ENCODE peak calls at places on chromosomes 7 and 10, in ten cellular contexts. W is GM23338; F is ovary; O is heart left ventricle; L is tibial nerve; H is WERI-Rb-1; Y is mammary epithelial cell; K is AG04450; U is neuronal stem cell; V is effector memory CD4-positive, alpha-beta T cell. D is an unnamed sample.

GRCh38 chr10:58143944-58144343 is 123.8 kb downstream of the IPMK start:
- DNase-seq in U (no peak), W (no peak), O (no peak), Y (peak), H (no peak), K (no peak), L (no peak), F (no peak), V (no peak), D (no peak)

GRCh38 chr7:100799037-100799896 is 28.1 kb downstream of the EPHB4 start:
- DNase-seq in H (peak), V (peak), K (no peak), O (peak), L (peak), W (peak), U (peak), F (peak), Y (peak), D (peak)

GRCh38 chr10:6491841-6492609 is 88.1 kb downstream of the PRKCQ start:
- DNase-seq in K (no peak), W (no peak), F (no peak), U (no peak), O (no peak), Y (peak), V (peak), H (no peak), L (no peak), D (no peak)

GRCh38 chr7:128934361-128935352 is 3.1 kb upstream of the IRF5 start:
- DNase-seq in O (no peak), W (no peak), Y (no peak), V (no peak), K (no peak), F (no peak), H (no peak), U (no peak), L (no peak), D (no peak)

GRCh38 chr10:7409045-7409731 is 1.6 kb downstream of the SFMBT2 start:
- DNase-seq in F (peak), W (peak), H (no peak), U (no peak), K (no peak), L (no peak), V (no peak), O (peak), Y (no peak), D (peak)

GRCh38 chr7:117892821-117893220 is 19.6 kb upstream of the CTTNBP2 start:
- DNase-seq in K (no peak), W (no peak), Y (no peak), F (no peak), O (no peak), U (no peak), L (no peak), H (no peak), V (no peak), D (no peak)

GRCh38 chr10:24952146-24952700 is at the start of gene PRTFDC1:
- DNase-seq in K (no peak), H (peak), F (peak), L (peak), V (no peak), O (peak), W (peak), U (peak), Y (no peak), D (peak)

GRCh38 chr10:88840104-88840503 is 11.5 kb downstream of the ANKRD22 start:
- DNase-seq in L (no peak), Y (no peak), H (no peak), U (no peak), F (no peak), O (no peak), W (no peak), K (no peak), V (no peak), D (no peak)

GRCh38 chr7:75616421-75617167 is 122.1 kb downstream of the HIP1 start:
- DNase-seq in H (no peak), K (no peak), F (no peak), Y (no peak), U (no peak), L (no peak), V (no peak), O (no peak), W (no peak), D (no peak)

GRCh38 chr7:139721844-139722243 is 56.0 kb downstream of the HIPK2 start:
- DNase-seq in L (no peak), K (no peak), U (no peak), W (no peak), Y (no peak), O (no peak), V (no peak), F (no peak), H (no peak), D (no peak)

GRCh38 chr10:93570383-93570782 is 3.9 kb downstream of the FFAR4 start:
- DNase-seq in W (peak), K (no peak), H (no peak), L (no peak), U (no peak), V (no peak), F (no peak), O (no peak), Y (no peak), D (no peak)

GRCh38 chr7:3430588-3430987 is 129.5 kb downstream of the SDK1 start:
- DNase-seq in K (no peak), O (no peak), Y (no peak), V (no peak), L (no peak), U (peak), F (no peak), W (peak), H (no peak), D (no peak)

GRCh38 chr10:131210181-131210580 is 101.3 kb downstream of the TCERG1L start:
- DNase-seq in Y (no peak), V (no peak), K (no peak), F (no peak), L (no peak), H (no peak), O (no peak), U (no peak), W (no peak), D (no peak)

GRCh38 chr7:140501941-140502340 is 22.6 kb upstream of the MKRN1 start:
- DNase-seq in H (peak), K (no peak), F (no peak), O (no peak), W (no peak), L (no peak), V (no peak), U (no peak), Y (no peak), D (no peak)

GRCh38 chr7:43785425-43785824 is 26.9 kb downstream of the BLVRA start:
- DNase-seq in O (no peak), F (peak), W (no peak), H (no peak), K (peak), U (no peak), L (no peak), V (no peak), Y (peak), D (no peak)

GRCh38 chr10:108982141-108982540 is 941.2 kb downstream of the XPNPEP1 start:
- DNase-seq in O (no peak), L (no peak), H (no peak), K (no peak), F (no peak), U (no peak), V (no peak), Y (no peak), W (peak), D (no peak)

GRCh38 chr7:151425670-151426075 is 14.3 kb downstream of the CRYGN start:
- DNase-seq in L (no peak), U (no peak), O (no peak), K (peak), W (no peak), F (peak), V (no peak), Y (no peak), H (peak), D (no peak)

GRCh38 chr10:114856544-114857287 is 35.1 kb downstream of the FHIP2A start:
- DNase-seq in W (no peak), U (no peak), F (no peak), H (no peak), L (no peak), O (no peak), K (peak), Y (peak), V (no peak), D (no peak)

GRCh38 chr10:70145166-70145665 is 1.3 kb downstream of the TYSND1 start:
- DNase-seq in V (no peak), F (no peak), U (no peak), Y (no peak), O (no peak), H (no peak), W (peak), L (no peak), K (no peak), D (no peak)

GRCh38 chr7:39892361-39892760 is 57.7 kb upstream of the CDK13 start:
- DNase-seq in H (no peak), L (no peak), O (no peak), U (no peak), K (no peak), F (no peak), V (no peak), W (no peak), Y (peak), D (no peak)

GRCh38 chr10:4061441-4061951 is 276.5 kb upstream of the KLF6 start:
- DNase-seq in K (no peak), U (no peak), F (peak), Y (no peak), O (peak), W (no peak), H (no peak), V (no peak), L (peak), D (peak)

GRCh38 chr10:70575874-70576802 is 26.4 kb downstream of the PRF1 start:
- DNase-seq in H (no peak), O (peak), K (no peak), F (no peak), Y (peak), L (peak), V (no peak), U (no peak), W (no peak), D (peak)

GRCh38 chr10:48931188-48931587 is 8.5 kb downstream of the LRRC18 start:
- DNase-seq in Y (no peak), U (no peak), K (no peak), H (no peak), L (no peak), F (no peak), V (no peak), W (peak), O (no peak), D (no peak)

GRCh38 chr7:28020302-28020940 is 160.2 kb downstream of the JAZF1 start:
- DNase-seq in U (peak), H (peak), V (peak), K (peak), Y (peak), W (peak), F (peak), O (peak), L (peak), D (peak)

GRCh38 chr10:43229208-43230061 is 37.4 kb downstream of the RASGEF1A start:
- DNase-seq in O (peak), U (peak), F (no peak), L (no peak), W (peak), H (peak), Y (no peak), K (no peak), V (peak), D (no peak)

GRCh38 chr7:150388709-150389531 is 9.8 kb downstream of the ZNF775 start:
- DNase-seq in W (peak), V (no peak), O (peak), L (peak), H (peak), Y (no peak), F (peak), K (no peak), U (no peak), D (peak)

GRCh38 chr7:94580601-94581000 is 71.0 kb downstream of the CASD1 start:
- DNase-seq in Y (peak), W (no peak), V (no peak), U (no peak), K (peak), H (no peak), L (no peak), F (no peak), O (no peak), D (no peak)

GRCh38 chr10:76984559-76985443 is 652.8 kb downstream of the KCNMA1 start:
- DNase-seq in H (peak), O (peak), L (peak), V (peak), K (peak), W (peak), Y (peak), U (peak), F (peak), D (peak)

GRCh38 chr7:99139031-99139430 is 4.9 kb downstream of the SMURF1 start:
- DNase-seq in L (no peak), V (no peak), U (no peak), W (no peak), O (no peak), K (no peak), F (no peak), Y (peak), H (no peak), D (no peak)

DNA sequence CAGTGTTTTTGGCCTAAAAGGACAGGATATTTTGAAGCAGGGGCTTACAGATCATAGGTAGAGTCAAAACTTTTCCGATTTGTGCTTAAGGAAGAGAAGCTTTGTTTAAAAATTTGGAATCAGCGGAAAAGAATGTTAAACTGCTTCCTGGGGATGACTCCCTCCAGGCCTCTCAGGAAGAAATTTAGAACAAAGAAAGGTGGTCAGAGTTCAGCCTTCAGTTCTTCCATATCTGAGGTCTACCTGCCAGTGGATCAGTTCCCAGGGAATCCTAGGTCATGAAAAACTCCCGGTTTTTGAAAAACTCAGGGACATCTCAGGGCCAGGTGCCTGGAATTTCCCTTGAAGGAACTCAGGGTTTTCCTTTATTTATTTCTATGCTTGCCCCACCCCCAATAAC is 100.3 kb downstream of the MCU start:
- DNase-seq in K (no peak), W (peak), L (no peak), V (no peak), U (no peak), H (no peak), O (no peak), Y (no peak), F (no peak), D (no peak)
- H3K27ac ChIP-seq in K (no peak), W (peak), L (no peak), V (no peak), U (no peak), H (no peak), O (no peak), Y (no peak), F (no peak), D (no peak)

GRCh38 chr7:47520408-47520807 is 61.5 kb downstream of the TNS3 start:
- DNase-seq in K (peak), F (peak), H (no peak), U (no peak), L (peak), V (no peak), W (no peak), Y (no peak), O (peak), D (no peak)
- H3K27ac ChIP-seq in K (peak), F (peak), H (no peak), U (no peak), L (peak), V (no peak), W (peak), Y (no peak), O (peak), D (no peak)

DNA sequence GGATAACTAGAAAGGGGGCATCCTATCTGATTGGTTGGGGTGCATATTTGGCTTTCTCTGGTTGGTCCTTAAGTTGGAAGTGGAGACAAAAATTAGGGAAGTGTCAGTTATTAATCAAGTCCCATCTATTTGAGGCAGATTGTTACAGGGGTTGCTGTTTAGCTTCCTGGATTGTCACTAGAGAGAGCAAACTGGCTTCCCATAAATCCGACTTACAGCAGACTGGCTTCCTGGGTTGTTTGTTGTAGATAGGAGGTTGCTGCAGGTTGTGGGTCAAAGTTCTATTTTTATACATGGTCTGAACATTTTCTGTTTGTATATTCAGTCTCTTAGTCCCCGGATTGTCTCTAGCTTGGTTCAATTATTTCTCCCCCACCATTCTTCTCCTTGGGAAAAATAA is 106.1 kb upstream of the HABP2 start:
- DNase-seq in O (no peak), W (no peak), L (no peak), H (no peak), K (no peak), F (no peak), U (no peak), Y (no peak), V (no peak), D (no peak)
- H3K27ac ChIP-seq in O (no peak), W (no peak), L (no peak), H (no peak), K (no peak), F (no peak), U (no peak), Y (no peak), V (no peak), D (no peak)

GRCh38 chr10:91887075-91887899 is 22.0 kb downstream of the FGFBP3 start:
- DNase-seq in O (peak), H (no peak), L (peak), W (peak), F (peak), K (no peak), Y (no peak), U (peak), V (no peak), D (no peak)
- H3K27ac ChIP-seq in O (no peak), H (no peak), L (peak), W (peak), F (peak), K (no peak), Y (no peak), U (peak), V (no peak), D (no peak)

DNA sequence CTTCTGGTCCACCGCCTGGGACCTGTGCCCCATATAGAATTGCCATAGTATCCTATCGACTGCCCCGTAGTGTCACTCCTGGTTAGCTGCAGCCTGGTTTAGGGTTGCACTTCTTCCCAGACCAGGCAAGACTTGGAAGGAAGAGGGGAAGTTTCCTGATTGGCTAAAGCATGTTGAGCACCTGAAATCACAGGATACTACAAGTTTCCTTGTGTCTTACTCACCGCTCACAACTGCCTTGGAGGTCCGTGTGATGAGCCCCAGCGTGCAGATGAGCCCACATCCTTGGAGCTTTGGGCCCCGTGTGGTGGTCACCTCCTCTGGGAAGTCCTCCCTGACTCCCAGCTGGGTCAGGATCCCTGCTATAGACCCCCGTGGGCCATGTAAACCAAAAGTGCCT is 73.9 kb upstream of the GTF2I start:
- DNase-seq in W (peak), K (no peak), F (no peak), Y (peak), V (no peak), O (no peak), U (no peak), L (no peak), H (no peak), D (no peak)
- H3K27ac ChIP-seq in W (peak), K (no peak), F (no peak), Y (no peak), V (no peak), O (no peak), U (no peak), L (no peak), H (peak), D (no peak)

DNA sequence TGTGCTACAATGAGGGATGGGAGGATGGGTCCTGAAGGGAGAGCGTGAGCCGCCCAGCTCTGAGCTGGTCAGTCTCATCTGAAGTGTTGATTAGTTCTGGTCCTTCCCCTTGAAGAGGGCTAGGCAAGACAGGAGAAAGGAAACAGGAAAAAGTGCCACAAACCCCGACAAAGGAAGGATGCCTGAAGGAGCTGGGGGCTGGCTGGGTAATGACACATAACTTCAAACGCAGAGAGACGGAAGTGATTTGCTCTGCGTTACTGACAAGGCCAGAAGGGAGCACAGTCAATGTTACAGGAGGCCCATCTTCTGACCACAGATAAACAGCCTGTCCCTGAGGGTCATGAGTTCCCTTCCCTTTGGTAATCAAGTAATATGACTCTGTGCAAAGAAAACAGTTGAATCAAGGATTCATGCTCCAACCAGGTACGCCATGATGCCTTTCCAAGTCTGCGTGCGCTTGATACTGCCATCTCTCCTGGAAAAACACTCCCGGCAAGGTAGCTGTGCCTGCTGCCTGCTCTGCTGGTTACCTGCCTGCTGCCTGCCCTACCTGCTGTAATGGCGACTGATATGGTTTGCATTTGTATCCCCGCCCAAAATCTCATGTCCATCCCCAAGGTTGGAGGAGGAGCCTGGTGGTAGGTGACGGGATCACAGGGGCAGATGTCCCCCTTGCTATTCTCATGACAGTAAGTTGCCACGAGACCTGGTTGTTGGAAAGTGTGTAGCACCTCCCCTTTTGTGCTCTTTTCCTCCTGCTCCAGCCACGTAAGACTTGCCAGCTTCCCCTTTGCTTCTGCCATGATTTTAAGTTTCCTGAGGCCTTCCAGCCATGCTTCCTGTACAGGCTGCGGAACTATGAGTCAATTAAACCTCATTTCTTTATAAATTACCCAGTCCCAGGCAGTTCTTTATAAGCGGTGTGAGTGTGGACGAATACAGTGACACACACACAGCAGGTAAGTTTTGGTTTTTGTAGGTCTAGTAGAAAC is 57.9 kb downstream of the GRB10 start:
- DNase-seq in W (peak), O (no peak), V (no peak), K (no peak), H (no peak), U (no peak), F (no peak), L (no peak), Y (no peak), D (no peak)
- H3K27ac ChIP-seq in W (no peak), O (no peak), V (no peak), K (no peak), H (no peak), U (no peak), F (no peak), L (no peak), Y (no peak), D (no peak)

GRCh38 chr10:60943372-60944158 is 420 bp downstream of the RHOBTB1 start:
- DNase-seq in V (no peak), W (peak), K (no peak), L (peak), O (peak), F (peak), H (peak), Y (peak), U (peak), D (peak)
- H3K27ac ChIP-seq in V (no peak), W (no peak), K (peak), L (peak), O (peak), F (peak), H (peak), Y (peak), U (peak), D (peak)

D was measured in prostate gland.